ENCODE peak calls at places on chromosome 22, in five cellular contexts. S is thoracic aorta, M is epithelial cell of esophagus, C is fibroblast of the aortic adventitia, R is BE2C. T is an unnamed sample.

GRCh38 chr22:39598017-39598965 is 27.7 kb downstream of the CACNA1I start:
- DNase-seq in R (peak), C (no peak), S (no peak), M (peak), T (no peak)

GRCh38 chr22:46220921-46221320 is 29.2 kb downstream of the CDPF1 start:
- DNase-seq in M (peak), S (no peak), R (no peak), C (no peak), T (no peak)

GRCh38 chr22:25729595-25729994 is 12.4 kb upstream of the MYO18B start:
- DNase-seq in S (no peak), R (peak), C (no peak), M (no peak), T (no peak)

GRCh38 chr22:46652081-46652929 is 32.1 kb downstream of the GRAMD4 start:
- DNase-seq in R (no peak), S (no peak), M (no peak), C (peak), T (no peak)

GRCh38 chr22:43630451-43630850 is 181.7 kb downstream of the EFCAB6 start:
- DNase-seq in S (no peak), R (no peak), C (no peak), M (no peak), T (no peak)

GRCh38 chr22:30392661-30393321 is 4.0 kb upstream of the SEC14L2 start:
- DNase-seq in M (no peak), R (peak), S (no peak), C (no peak), T (no peak)

GRCh38 chr22:41468381-41469217 is at the start of the genes ACO2 and PHF5A:
- DNase-seq in R (peak), M (peak), S (peak), C (peak), T (peak)

GRCh38 chr22:37259540-37260029 is 15.5 kb upstream of the RAC2 start:
- DNase-seq in C (peak), S (no peak), M (peak), R (peak), T (no peak)

GRCh38 chr22:25364736-25365241 is 145.3 kb downstream of the CRYBB2 start:
- DNase-seq in S (no peak), M (no peak), C (no peak), R (no peak), T (no peak)

GRCh38 chr22:29343313-29343805 is 27.9 kb upstream of the RASL10A start:
- DNase-seq in S (no peak), R (peak), M (peak), C (peak), T (no peak)

GRCh38 chr22:30178180-30179126 is 68.1 kb downstream of the LIF start:
- DNase-seq in S (no peak), R (no peak), M (no peak), C (peak), T (no peak)

GRCh38 chr22:39514373-39514973 is 5.9 kb upstream of the ATF4 start:
- DNase-seq in S (no peak), C (peak), M (peak), R (peak), T (peak)

GRCh38 chr22:30474683-30475424 is 3.0 kb upstream of the SEC14L3 start:
- DNase-seq in R (no peak), S (no peak), C (no peak), M (no peak), T (no peak)

GRCh38 chr22:45425101-45425500 is 11.6 kb downstream of the RIBC2 start:
- DNase-seq in C (peak), S (no peak), M (peak), R (no peak), T (no peak)

DNA sequence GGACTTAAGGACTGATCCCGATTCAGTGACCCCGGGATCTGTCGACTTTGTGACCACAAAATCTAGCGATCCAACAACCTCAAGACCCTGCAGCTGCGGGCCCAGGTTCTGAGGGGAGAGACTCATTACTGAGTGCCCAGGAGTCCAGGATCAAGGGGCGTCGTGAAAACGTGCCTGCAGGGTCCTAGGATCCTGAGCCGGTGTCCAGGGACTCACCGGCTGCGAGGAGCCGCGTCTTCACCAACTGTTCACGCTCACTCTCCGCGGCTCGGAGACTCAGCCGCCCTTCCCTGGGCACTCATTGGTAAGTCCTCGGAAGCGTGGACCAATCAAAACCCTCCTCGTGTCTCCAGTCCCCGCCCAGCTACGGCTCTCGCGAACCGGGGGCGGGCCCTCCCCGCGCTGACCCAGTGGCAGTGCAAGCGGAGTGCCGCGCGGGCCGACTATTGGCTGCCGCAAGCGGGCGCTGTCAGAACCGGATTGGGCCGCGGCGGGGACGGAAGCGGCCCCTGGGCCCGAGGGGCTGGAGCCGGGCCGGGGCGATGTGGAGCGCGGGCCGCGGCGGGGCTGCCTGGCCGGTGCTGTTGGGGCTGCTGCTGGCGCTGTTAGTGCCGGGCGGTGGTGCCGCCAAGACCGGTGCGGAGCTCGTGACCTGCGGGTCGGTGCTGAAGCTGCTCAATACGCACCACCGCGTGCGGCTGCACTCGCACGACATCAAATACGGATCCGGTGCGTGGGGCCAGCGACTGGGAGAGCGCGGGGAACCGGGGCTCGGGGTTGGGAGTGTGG is at the start of gene SDF2L1:
- DNase-seq in C (peak), R (peak), S (peak), M (peak), T (peak)
- TF ChIP-seq CTCF in C (no peak), R (no peak), S (no peak), M (no peak), T (no peak)

GRCh38 chr22:23534201-23534850 is 45.8 kb downstream of the IGLL1 start:
- DNase-seq in R (no peak), S (no peak), M (no peak), C (no peak), T (no peak)

GRCh38 chr22:23532756-23533155 is 47.3 kb downstream of the IGLL1 start:
- DNase-seq in M (no peak), C (no peak), R (no peak), S (no peak), T (no peak)

GRCh38 chr22:23531966-23532735 is 47.9 kb downstream of the IGLL1 start:
- DNase-seq in R (no peak), M (no peak), S (no peak), C (no peak), T (no peak)

GRCh38 chr22:23533771-23534191 is 46.3 kb downstream of the IGLL1 start:
- DNase-seq in R (no peak), M (no peak), C (no peak), S (no peak), T (no peak)

DNA sequence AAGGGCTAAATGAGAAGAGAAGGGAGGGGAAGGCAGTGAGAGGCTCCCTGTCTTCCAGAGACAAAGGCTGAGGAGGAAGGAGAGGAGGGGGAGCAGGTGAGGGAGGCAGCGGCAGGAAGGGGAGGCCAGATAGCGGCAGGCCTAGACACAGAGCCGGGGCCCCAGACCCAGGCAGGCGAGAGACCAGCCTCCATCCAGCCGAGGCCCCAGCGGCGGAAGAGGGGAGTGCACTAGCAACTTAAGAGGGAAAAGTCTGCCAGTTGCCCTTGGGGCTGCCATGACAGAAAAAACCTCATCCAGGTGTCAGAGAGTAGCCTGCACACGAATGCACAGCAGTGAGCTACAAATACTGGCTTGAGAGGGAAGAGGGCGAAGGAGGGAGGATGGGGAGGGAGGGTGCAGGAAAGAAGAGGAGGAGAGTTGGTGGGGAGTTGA is 46.7 kb downstream of the IGLL1 start:
- DNase-seq in R (peak), C (no peak), S (no peak), M (peak), T (no peak)
- TF ChIP-seq CTCF in R (peak), C (peak), S (no peak), M (peak), T (no peak)

DNA sequence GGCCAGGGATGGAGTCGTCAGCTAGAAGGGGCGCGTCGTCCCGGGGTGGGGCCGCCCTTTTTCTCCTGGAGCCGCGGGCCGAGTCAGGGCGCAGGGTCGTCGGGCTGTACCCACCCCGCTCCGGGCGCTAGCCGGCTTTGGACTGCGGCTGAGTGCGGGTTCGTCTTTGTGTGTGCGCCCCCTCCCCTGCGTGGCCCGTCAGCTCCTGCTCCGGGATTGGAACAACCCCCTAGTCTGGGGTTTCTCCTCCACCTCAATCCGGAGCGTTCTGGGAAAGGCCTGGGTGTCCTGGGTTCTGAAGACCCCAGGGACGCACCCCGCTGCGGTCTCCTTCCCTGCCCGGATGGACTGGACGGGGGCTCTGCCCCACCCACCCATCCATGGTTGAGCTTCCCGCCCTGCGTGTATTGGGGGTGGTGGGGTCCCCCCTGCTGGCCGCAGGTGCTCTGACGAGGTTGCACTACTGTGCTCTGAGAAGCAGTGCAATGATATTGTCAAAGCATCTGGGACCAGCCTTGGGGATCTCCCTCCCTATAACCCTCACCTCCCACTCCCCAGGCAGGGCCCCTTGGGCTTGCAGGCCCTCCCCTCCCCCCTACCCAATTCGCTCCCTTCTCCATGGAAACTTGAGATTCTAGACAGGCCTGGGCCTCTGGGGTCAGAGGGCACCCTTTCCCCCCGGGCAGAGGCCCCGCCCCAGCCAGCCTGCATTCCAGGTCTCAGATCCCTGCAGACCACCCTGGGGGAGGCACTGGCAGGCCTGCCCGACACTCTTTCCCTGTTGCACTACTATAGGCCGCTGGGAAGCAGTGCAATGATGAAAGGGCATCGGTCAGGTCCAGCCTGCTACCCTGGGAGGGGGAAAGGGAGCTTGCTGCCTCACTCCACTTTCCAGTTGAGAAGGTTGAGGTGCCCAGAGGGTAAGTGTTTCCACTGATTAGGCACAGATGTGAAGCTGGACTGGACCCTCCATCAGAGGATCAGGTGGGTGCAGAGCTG is 10.7 kb downstream of the SDF2L1 start:
- DNase-seq in S (no peak), R (no peak), C (no peak), M (no peak), T (no peak)
- TF ChIP-seq CTCF in S (no peak), R (no peak), C (no peak), M (no peak), T (no peak)

DNA sequence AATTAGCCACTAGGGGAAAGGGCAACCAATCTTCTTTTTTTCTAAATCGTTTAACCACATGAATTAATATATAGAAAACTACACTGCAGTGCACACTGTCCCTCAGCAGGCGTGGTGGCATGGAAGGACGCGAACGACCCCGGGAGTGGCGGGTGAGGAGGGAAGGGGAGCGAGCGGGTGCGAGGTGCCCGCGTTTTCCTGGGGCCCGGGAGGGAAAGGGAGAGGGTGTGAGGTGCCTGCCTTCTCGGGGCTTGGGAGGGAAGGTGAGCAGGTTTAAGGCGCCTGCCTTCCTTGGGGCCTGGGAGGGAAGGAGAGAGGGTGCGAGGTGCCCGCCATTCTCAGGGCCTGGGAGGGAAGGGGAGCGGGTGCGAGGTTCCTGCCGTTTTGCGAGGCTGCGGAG is 765 bp downstream of the GAB4 start:
- DNase-seq in R (no peak), S (no peak), M (no peak), C (no peak), T (no peak)
- TF ChIP-seq CTCF in R (no peak), S (no peak), M (no peak), C (no peak), T (no peak)

DNA sequence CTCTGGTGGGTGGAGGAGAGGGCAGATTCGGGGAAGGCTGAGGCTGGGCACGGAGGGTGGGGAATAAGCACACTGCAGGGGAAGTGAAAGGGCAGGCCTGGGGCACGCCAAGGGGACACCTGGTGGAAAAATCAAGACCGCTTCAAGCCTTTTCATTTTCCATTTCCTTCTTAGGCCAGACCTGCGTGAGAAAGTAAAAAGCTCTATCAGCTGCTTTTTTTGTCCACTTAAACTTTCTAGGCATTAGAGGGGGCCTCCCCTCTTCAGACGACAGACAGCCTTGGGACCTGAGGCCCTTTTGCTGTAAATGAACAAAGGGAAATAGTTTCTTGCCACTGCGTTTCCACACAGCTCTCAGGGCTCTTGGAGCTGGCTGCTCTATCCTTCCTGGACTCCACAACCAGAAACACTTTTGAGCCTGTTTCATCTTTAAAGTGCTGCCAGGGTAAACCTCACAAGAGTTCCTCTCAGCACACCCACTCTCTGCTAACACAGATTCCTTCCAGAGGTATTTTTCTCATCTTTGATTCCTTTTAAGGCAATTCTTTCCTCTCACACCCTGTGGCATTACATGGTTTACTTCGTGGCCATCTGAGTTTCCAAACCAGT is 25.0 kb upstream of the SERPIND1 start:
- DNase-seq in M (no peak), R (no peak), C (peak), S (no peak), T (no peak)
- TF ChIP-seq CTCF in M (no peak), R (no peak), C (no peak), S (no peak), T (no peak)